ENCODE peak calls at places on chromosomes 7 and 10, in four cellular contexts. B is GM12878, F is HL-60, Y is K562. D is an unnamed sample.
A peak's percentile ranks its signal among the peaks of the same experiment; 100 is the strongest.

GRCh38 chr7:11203224-11203623 is 229.6 kb downstream of the PHF14 start:
- DNase-seq in B (no peak), F (no peak), Y (no peak), D (no peak)

GRCh38 chr7:137036768-137037167 is 168.3 kb downstream of the CHRM2 start:
- DNase-seq in B (no peak), F (no peak), Y (no peak), D (no peak)

GRCh38 chr10:16545126-16545736 is 23.6 kb upstream of the C1QL3 start:
- DNase-seq in B (no peak), F (no peak), Y (peak; percentile 26), D (peak; percentile 30)

GRCh38 chr10:16779375-16779774 is 37.8 kb downstream of the RSU1 start:
- DNase-seq in B (no peak), F (no peak), Y (no peak), D (no peak)

GRCh38 chr10:129921065-129921670 is 42.9 kb downstream of the EBF3 start:
- DNase-seq in B (no peak), F (no peak), Y (no peak), D (no peak)

GRCh38 chr7:90736968-90737939 is 141.1 kb downstream of the CDK14 start:
- DNase-seq in B (peak; percentile 86), F (peak; percentile 23), Y (no peak), D (peak; percentile 35)

GRCh38 chr7:17289074-17289665 is 9.3 kb upstream of the AHR start:
- DNase-seq in B (no peak), F (no peak), Y (no peak), D (no peak)

GRCh38 chr7:99901581-99901980 is 17.7 kb downstream of the TRIM4 start:
- DNase-seq in B (no peak), F (no peak), Y (no peak), D (no peak)

GRCh38 chr10:72108811-72109618 is 20.7 kb upstream of the SPOCK2 start:
- DNase-seq in B (no peak), F (no peak), Y (no peak), D (no peak)

GRCh38 chr7:98058186-98058585 is 48.5 kb upstream of the LMTK2 start:
- DNase-seq in B (no peak), F (no peak), Y (no peak), D (no peak)

GRCh38 chr7:150931199-150931869 is 46.8 kb downstream of the KCNH2 start:
- DNase-seq in B (no peak), F (no peak), Y (no peak), D (no peak)

GRCh38 chr7:123652406-123652805 is 3.3 kb upstream of the LMOD2 start:
- DNase-seq in B (no peak), F (no peak), Y (no peak), D (no peak)

GRCh38 chr7:3942778-3943177 is 641.7 kb downstream of the SDK1 start:
- DNase-seq in B (no peak), F (no peak), Y (no peak), D (no peak)

GRCh38 chr7:63057265-63057664 is 941.4 kb upstream of the ZNF722 start:
- DNase-seq in B (no peak), F (no peak), Y (no peak), D (no peak)

GRCh38 chr7:112088484-112089016 is 117.6 kb downstream of the DOCK4 start:
- DNase-seq in B (no peak), F (no peak), Y (no peak), D (no peak)

GRCh38 chr7:109213081-109213480 is 643.4 kb downstream of the DNAJB9 start:
- DNase-seq in B (no peak), F (no peak), Y (no peak), D (no peak)

GRCh38 chr10:126387041-126387908 is 1.0 kb downstream of the ADAM12 start:
- DNase-seq in B (no peak), F (no peak), Y (peak; percentile 32), D (peak; percentile 28)

GRCh38 chr7:113159746-113160339 is 41.5 kb upstream of the SMIM30 start:
- DNase-seq in B (no peak), F (no peak), Y (peak; percentile 57), D (no peak)

GRCh38 chr10:19576576-19576975 is 239.7 kb upstream of the PLXDC2 start:
- DNase-seq in B (no peak), F (no peak), Y (no peak), D (no peak)

GRCh38 chr10:86372119-86372784 is 5.7 kb upstream of the GRID1 start:
- DNase-seq in B (no peak), F (no peak), Y (no peak), D (no peak)

GRCh38 chr10:131618587-131619267 is 282.1 kb upstream of the PPP2R2D start:
- DNase-seq in B (no peak), F (no peak), Y (no peak), D (no peak)

GRCh38 chr10:97543025-97543546 is 29.5 kb upstream of the ANKRD2 start:
- DNase-seq in B (no peak), F (peak; percentile 77), Y (peak; percentile 56), D (no peak)

GRCh38 chr7:158350166-158350900 is 237.3 kb downstream of the PTPRN2 start:
- DNase-seq in B (no peak), F (no peak), Y (no peak), D (no peak)

GRCh38 chr7:4174451-4174850 is 507.6 kb upstream of the FOXK1 start:
- DNase-seq in B (no peak), F (no peak), Y (no peak), D (no peak)

GRCh38 chr10:934746-935406 is 3.4 kb upstream of the LARP4B start:
- DNase-seq in B (no peak), F (no peak), Y (no peak), D (no peak)

GRCh38 chr7:99651290-99651689 is 28.5 kb downstream of the CYP3A5 start:
- DNase-seq in B (no peak), F (no peak), Y (no peak), D (no peak)

GRCh38 chr10:8224591-8224990 is 170.1 kb downstream of the GATA3 start:
- DNase-seq in B (no peak), F (no peak), Y (no peak), D (no peak)

GRCh38 chr7:129713544-129713943 is 102.0 kb downstream of the NRF1 start:
- DNase-seq in B (no peak), F (no peak), Y (peak; percentile 23), D (no peak)

GRCh38 chr7:133572087-133572486 is 319.2 kb downstream of the EXOC4 start:
- DNase-seq in B (no peak), F (no peak), Y (no peak), D (no peak)

GRCh38 chr10:18400201-18400910 is 251.0 kb downstream of the NSUN6 start:
- DNase-seq in B (peak; percentile 54), F (no peak), Y (peak; percentile 9), D (no peak)

GRCh38 chr10:53256623-53257022 is 484.0 kb upstream of the MBL2 start:
- DNase-seq in B (no peak), F (no peak), Y (no peak), D (no peak)

DNA sequence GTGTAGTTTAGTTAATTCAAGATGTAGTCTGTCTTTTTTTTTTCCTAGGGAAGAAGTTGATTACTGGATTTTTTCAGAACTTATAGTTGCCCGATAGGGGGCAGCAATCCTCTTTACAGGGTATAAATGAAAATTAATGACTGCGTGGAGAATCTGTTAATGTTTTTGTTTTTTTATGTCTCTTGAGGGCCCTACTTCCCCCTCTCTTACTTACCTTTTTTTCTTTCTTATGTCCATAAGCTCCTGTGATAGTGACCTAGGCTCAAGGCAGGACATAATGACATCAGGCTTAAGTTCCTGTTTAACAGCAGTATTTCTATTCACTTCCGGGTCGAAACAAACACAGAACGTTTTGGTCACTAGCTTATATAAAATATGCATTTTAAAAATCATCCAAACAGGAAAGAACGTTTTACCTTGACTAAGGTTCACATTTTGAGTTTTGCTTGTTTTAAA is 18.8 kb downstream of the CDC123 start:
- DNase-seq in B (no peak), F (no peak), Y (no peak), D (no peak)
- TF ChIP-seq SPI1 in B (no peak), F (no peak), Y (no peak), D (no peak)

GRCh38 chr10:101299211-101299610 is 54.8 kb upstream of the BTRC start:
- DNase-seq in B (no peak), F (no peak), Y (no peak), D (no peak)

GRCh38 chr10:101303087-101303753 is 50.7 kb upstream of the BTRC start:
- DNase-seq in B (no peak), F (no peak), Y (no peak), D (no peak)

GRCh38 chr10:101304316-101304715 is 49.6 kb upstream of the BTRC start:
- DNase-seq in B (no peak), F (no peak), Y (no peak), D (no peak)

GRCh38 chr10:101297901-101298451 is 56.0 kb upstream of the BTRC start:
- DNase-seq in B (no peak), F (peak; percentile 21), Y (peak; percentile 68), D (peak; percentile 55)

GRCh38 chr10:101301111-101301731 is 52.7 kb upstream of the BTRC start:
- DNase-seq in B (no peak), F (peak; percentile 35), Y (peak; percentile 50), D (no peak)
- TF ChIP-seq SPI1 in B (no peak), F (peak; percentile 40), Y (no peak), D (no peak)

DNA sequence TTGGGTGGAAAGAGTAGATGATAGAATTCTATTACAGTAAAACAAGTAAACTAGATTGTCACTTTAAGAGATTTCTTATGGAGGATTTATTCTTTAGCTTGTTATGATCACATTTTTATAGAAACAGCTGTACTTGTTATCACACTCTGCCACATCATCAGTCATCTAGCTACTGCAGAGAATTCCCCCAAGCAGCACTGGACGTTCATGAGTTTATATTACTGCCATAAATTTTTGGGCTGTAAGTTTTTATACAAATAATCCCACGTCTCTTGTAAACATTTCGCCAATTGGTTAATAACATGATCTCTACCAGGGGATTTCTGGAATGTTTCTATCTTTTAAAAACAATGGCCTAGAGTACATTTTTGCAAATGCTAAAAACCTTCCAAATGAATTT is 238.8 kb downstream of the POLR1F start:
- DNase-seq in B (no peak), F (no peak), Y (no peak), D (no peak)
- TF ChIP-seq SPI1 in B (no peak), F (no peak), Y (no peak), D (no peak)

GRCh38 chr7:153887756-153888591 is 164.2 kb upstream of the DPP6 start:
- DNase-seq in B (no peak), F (no peak), Y (no peak), D (no peak)

GRCh38 chr7:153891990-153892389 is 160.2 kb upstream of the DPP6 start:
- DNase-seq in B (no peak), F (no peak), Y (no peak), D (no peak)

GRCh38 chr7:153886121-153886505 is 166.1 kb upstream of the DPP6 start:
- DNase-seq in B (no peak), F (no peak), Y (no peak), D (no peak)

DNA sequence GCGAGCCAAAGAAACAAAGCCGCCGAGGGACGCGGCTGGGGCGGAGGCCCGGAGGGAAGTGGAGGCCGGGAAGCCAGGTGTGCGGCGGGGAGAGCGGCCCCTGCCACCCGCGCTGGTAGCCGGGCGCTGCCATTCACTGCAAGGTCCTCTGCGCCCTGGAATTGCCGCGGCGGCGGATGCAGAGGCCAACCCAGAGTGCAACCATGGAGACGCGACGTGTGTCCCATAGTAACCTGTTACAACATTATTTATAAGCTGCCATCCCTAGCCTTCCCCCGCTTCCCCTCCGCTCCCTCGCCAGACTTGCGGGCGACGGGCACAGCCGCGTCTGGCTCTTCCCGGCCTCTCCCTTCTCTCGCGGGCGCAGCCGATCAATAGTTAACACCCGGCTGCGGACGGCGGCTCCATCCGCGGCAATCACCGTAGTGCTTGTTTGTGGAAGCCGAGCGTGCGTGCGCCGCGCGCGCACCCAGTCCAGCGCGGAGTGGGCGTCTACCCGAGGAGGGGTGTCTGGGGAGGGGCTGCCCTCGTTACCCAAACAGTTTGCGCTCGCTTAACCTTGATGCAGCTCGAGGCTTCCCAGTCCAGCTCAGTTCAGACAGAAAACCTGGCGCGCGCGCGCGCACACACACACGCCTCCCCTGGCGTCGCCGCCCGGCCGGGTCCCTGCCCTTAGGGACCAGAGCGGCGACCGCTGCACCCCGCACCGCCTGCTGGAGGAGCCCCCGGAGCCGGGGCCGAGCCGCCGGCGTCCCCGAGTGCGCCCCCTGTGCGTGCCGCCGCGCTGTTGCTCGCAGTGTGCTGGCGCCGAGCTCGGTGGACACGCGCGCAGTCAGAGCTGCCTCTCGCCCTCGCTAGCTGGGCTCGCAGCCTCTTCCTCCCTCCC is 165.4 kb upstream of the DPP6 start:
- DNase-seq in B (no peak), F (no peak), Y (no peak), D (peak; percentile 1)
- TF ChIP-seq SPI1 in B (no peak), F (no peak), Y (no peak), D (no peak)